ENCODE peak calls at places on chromosomes 3 and 15, in four cellular contexts. E is GM12878, D is HepG2, S is K562. C is an unnamed sample.

GRCh38 chr15:59814409-59814808 is 125.3 kb upstream of the BNIP2 start:
- DNase-seq in E (no peak), D (no peak), S (no peak), C (no peak)

GRCh38 chr3:18425641-18426403 is 683 bp upstream of the SATB1 start:
- DNase-seq in E (no peak), D (no peak), S (no peak), C (peak; percentile 74)

GRCh38 chr3:161014997-161015749 is 90.0 kb downstream of the B3GALNT1 start:
- DNase-seq in E (peak; percentile 9), D (no peak), S (no peak), C (no peak)

GRCh38 chr15:80208758-80209734 is 43.0 kb downstream of the CTXND1 start:
- DNase-seq in E (no peak), D (no peak), S (no peak), C (no peak)

GRCh38 chr15:81235781-81236507 is 39.3 kb downstream of the IL16 start:
- DNase-seq in E (no peak), D (no peak), S (peak; percentile 16), C (no peak)

GRCh38 chr15:85419200-85419599 is 38.8 kb downstream of the AKAP13 start:
- DNase-seq in E (no peak), D (no peak), S (no peak), C (no peak)

GRCh38 chr3:149442845-149443544 is 31.5 kb upstream of the TM4SF4 start:
- DNase-seq in E (peak; percentile 35), D (no peak), S (no peak), C (no peak)

GRCh38 chr15:78620839-78621421 is at the start of gene CHRNA3:
- DNase-seq in E (no peak), D (no peak), S (no peak), C (peak; percentile 51)

GRCh38 chr3:107421170-107421792 is 44.0 kb downstream of the CCDC54 start:
- DNase-seq in E (no peak), D (peak; percentile 52), S (peak; percentile 17), C (no peak)

GRCh38 chr3:197343111-197343510 is 44.7 kb upstream of the DLG1 start:
- DNase-seq in E (no peak), D (no peak), S (no peak), C (no peak)

GRCh38 chr15:51267047-51267713 is 71.2 kb downstream of the CYP19A1 start:
- DNase-seq in E (no peak), D (no peak), S (no peak), C (peak; percentile 29)

GRCh38 chr3:101932326-101933108 is 83.2 kb downstream of the NFKBIZ start:
- DNase-seq in E (no peak), D (no peak), S (no peak), C (no peak)

GRCh38 chr3:10198761-10199688 is 34.3 kb downstream of the IRAK2 start:
- DNase-seq in E (peak; percentile 80), D (peak; percentile 12), S (peak; percentile 70), C (no peak)

GRCh38 chr15:65873271-65873670 is 4.0 kb downstream of the RAB11A start:
- DNase-seq in E (no peak), D (no peak), S (no peak), C (no peak)

GRCh38 chr15:80242802-80243201 is 9.2 kb downstream of the CTXND1 start:
- DNase-seq in E (no peak), D (no peak), S (no peak), C (no peak)

GRCh38 chr3:184568918-184569829 is 7.6 kb downstream of the EPHB3 start:
- DNase-seq in E (no peak), D (no peak), S (no peak), C (peak; percentile 65)

GRCh38 chr3:52248816-52249547 is 3.4 kb downstream of the PPM1M start:
- DNase-seq in E (no peak), D (no peak), S (no peak), C (no peak)

GRCh38 chr3:61353353-61353752 is 102.1 kb upstream of the FHIT start:
- DNase-seq in E (no peak), D (no peak), S (no peak), C (no peak)

GRCh38 chr15:73865379-73865778 is 8.0 kb upstream of the TBC1D21 start:
- DNase-seq in E (no peak), D (no peak), S (no peak), C (no peak)

GRCh38 chr15:52728899-52729298 is 49.7 kb upstream of the ATOSA start:
- DNase-seq in E (no peak), D (no peak), S (no peak), C (no peak)

GRCh38 chr15:79185199-79185598 is 94.6 kb upstream of the RASGRF1 start:
- DNase-seq in E (no peak), D (no peak), S (peak; percentile 38), C (peak; percentile 78)

GRCh38 chr3:59429203-59429602 is 379.4 kb upstream of the CFAP20DC start:
- DNase-seq in E (no peak), D (no peak), S (no peak), C (no peak)

GRCh38 chr15:52240166-52240565 is 49.0 kb upstream of the GNB5 start:
- DNase-seq in E (no peak), D (no peak), S (no peak), C (no peak)

GRCh38 chr3:47781326-47781684 is 388 bp downstream of the SMARCC1 start:
- DNase-seq in E (no peak), D (no peak), S (peak; percentile 87), C (peak; percentile 48)

DNA sequence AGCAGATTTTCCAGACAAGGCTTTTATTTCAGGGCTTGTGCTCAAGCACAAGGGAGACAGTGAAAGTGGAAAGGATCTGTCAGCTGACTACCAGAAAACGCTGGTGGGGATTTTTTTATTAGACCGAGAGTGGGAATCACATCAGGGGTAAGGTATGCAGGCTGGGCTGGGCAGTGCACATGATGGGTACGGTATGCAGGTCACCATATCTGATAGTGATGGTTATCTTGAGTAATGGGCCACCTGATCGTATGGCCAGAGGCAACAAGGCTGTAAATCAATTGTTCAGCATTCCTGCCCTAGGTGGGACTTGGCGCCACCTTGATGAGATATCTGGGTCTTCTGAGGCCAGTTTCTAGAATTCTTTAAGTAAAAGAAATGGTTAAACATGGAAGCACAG is 36.9 kb upstream of the PIAS1 start:
- DNase-seq in E (no peak), D (no peak), S (no peak), C (no peak)
- TF ChIP-seq CREM in E (no peak), D (no peak), S (no peak), C (no peak)

GRCh38 chr15:100994597-100995446 is 75.7 kb downstream of the LRRK1 start:
- DNase-seq in E (no peak), D (no peak), S (no peak), C (no peak)
- TF ChIP-seq CREM in E (no peak), D (no peak), S (no peak), C (no peak)

GRCh38 chr3:83934208-83935150 is 1024.3 kb upstream of the CADM2 start:
- DNase-seq in E (peak; percentile 5), D (peak; percentile 4), S (no peak), C (no peak)
- TF ChIP-seq CREM in E (no peak), D (no peak), S (no peak), C (no peak)

DNA sequence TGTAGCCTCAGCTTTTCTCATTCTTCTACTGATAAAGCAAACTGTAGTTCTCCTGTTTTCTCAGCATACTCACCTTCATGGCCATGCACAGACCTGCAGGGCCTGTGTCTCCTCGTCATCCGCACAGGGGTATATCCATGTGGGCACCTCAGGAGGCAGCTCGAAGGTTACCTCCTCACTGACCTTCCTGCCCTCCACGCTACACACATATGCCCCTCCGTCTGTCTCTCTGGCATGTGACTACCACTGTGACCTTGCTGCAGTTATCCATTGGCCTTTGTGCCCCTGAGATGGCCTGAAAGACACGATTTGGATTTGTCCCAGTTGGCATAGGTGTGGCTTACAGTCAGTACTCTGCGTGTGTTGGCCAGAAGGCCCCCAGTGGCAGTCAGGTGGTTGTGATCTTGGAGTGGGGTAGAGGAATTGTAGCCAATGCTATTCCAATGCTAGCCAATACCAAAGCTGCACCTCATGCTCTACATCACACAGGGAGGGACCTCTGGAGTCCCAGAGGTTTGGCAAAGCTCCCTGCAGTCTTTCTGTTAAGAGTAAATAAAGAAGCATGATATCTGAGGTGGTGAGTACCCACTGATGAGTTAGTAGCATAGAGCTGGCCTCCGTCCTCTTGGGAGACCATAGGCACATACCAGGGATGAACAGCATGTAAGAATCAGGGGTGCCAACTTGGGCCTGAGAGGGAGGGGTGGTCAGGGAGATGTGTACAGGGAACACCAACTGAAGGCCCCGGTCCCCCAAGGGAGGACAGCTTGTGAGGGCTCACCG is 143.4 kb downstream of the EEFSEC start:
- DNase-seq in E (no peak), D (no peak), S (no peak), C (no peak)
- TF ChIP-seq CREM in E (no peak), D (no peak), S (no peak), C (no peak)

GRCh38 chr3:144104146-144104545 is 132.5 kb downstream of the DIPK2A start:
- DNase-seq in E (no peak), D (no peak), S (no peak), C (no peak)
- TF ChIP-seq CREM in E (no peak), D (no peak), S (no peak), C (no peak)

DNA sequence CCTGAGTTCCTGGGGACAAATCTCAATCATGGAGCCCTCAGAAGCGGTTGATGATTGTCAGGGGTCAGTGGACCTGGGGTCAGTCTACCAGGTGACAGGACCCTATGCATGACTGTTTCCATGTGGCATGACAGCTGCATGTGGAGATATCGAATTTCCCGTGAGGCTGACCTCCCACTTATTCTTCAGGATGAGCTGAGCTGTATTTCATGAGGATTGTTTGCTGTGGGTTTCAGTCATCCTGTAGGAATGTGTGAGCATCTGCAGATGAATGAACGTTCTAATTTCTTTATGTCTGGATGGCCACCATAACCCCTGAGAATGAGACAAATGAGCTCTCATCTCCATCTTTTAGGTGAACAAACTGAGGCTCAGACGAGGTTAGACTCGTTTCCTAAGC is 93.0 kb upstream of the HES1 start:
- DNase-seq in E (no peak), D (peak; percentile 16), S (no peak), C (no peak)
- TF ChIP-seq CREM in E (no peak), D (no peak), S (no peak), C (no peak)

GRCh38 chr3:32510075-32510724 is 7.5 kb upstream of the CMTM6 start:
- DNase-seq in E (no peak), D (peak; percentile 71), S (peak; percentile 77), C (peak; percentile 69)

GRCh38 chr3:32502944-32503286 is 263 bp upstream of the CMTM6 start:
- DNase-seq in E (no peak), D (no peak), S (no peak), C (no peak)

GRCh38 chr3:32506466-32506865 is 3.8 kb upstream of the CMTM6 start:
- DNase-seq in E (no peak), D (no peak), S (no peak), C (no peak)

GRCh38 chr3:32508731-32509130 is 6.1 kb upstream of the CMTM6 start:
- DNase-seq in E (no peak), D (no peak), S (no peak), C (no peak)
- TF ChIP-seq CREM in E (no peak), D (no peak), S (no peak), C (no peak)

DNA sequence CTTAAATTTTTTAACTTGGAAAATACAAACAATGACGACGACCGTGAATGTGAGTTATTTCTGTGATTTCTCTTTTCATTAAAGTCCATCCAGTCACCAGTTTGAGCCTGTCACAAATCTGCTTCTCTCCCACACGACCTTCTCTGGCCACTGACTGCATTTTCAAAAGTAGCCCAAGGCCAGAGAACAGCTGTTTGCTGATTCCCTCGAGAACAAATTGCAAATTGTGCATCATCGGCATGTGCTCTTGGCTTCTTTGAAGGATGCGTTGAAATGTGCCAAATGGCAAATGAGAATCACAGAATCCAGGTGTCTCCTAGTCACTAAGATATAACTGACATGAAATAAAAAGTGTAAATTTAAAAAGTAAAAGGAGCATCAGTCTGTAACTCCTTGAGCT is 106.4 kb downstream of the AQP9 start:
- DNase-seq in E (no peak), D (no peak), S (no peak), C (no peak)
- TF ChIP-seq CREM in E (no peak), D (no peak), S (no peak), C (no peak)